ENCODE peak calls at places on chromosome 4, in seven cellular contexts. One of them, this sample, is unnamed.

GRCh38 chr4:149838036-149838435 is 22.4 kb upstream of the IQCM start:
- DNase-seq in nephron progenitor cell: no peak
- DNase-seq in kidney epithelial cell: no peak
- DNase-seq in neural progenitor cell: no peak
- DNase-seq in foreskin fibroblast: no peak
- DNase-seq in OCI-LY7: no peak
- DNase-seq in heart left ventricle: no peak
- DNase-seq in this sample: no peak

GRCh38 chr4:76622126-76622525 is 187.1 kb downstream of the SHROOM3 start:
- DNase-seq in neural progenitor cell: no peak
- DNase-seq in kidney epithelial cell: no peak
- DNase-seq in OCI-LY7: no peak
- DNase-seq in heart left ventricle: no peak
- DNase-seq in foreskin fibroblast: no peak
- DNase-seq in nephron progenitor cell: no peak
- DNase-seq in this sample: no peak

GRCh38 chr4:89290727-89291126 is 16.9 kb downstream of the GPRIN3 start:
- DNase-seq in heart left ventricle: no peak
- DNase-seq in nephron progenitor cell: no peak
- DNase-seq in OCI-LY7: peak
- DNase-seq in foreskin fibroblast: no peak
- DNase-seq in kidney epithelial cell: no peak
- DNase-seq in neural progenitor cell: no peak
- DNase-seq in this sample: no peak

GRCh38 chr4:110970642-110971041 is 347.8 kb upstream of the PITX2 start:
- DNase-seq in neural progenitor cell: peak
- DNase-seq in foreskin fibroblast: peak
- DNase-seq in kidney epithelial cell: no peak
- DNase-seq in nephron progenitor cell: peak
- DNase-seq in OCI-LY7: peak
- DNase-seq in heart left ventricle: no peak
- DNase-seq in this sample: peak

GRCh38 chr4:101707596-101707995 is 82.9 kb upstream of the BANK1 start:
- DNase-seq in OCI-LY7: no peak
- DNase-seq in kidney epithelial cell: no peak
- DNase-seq in heart left ventricle: no peak
- DNase-seq in foreskin fibroblast: no peak
- DNase-seq in neural progenitor cell: no peak
- DNase-seq in nephron progenitor cell: no peak
- DNase-seq in this sample: no peak

GRCh38 chr4:14368391-14368790 is 633.9 kb upstream of the CPEB2 start:
- DNase-seq in foreskin fibroblast: no peak
- DNase-seq in OCI-LY7: no peak
- DNase-seq in kidney epithelial cell: no peak
- DNase-seq in neural progenitor cell: no peak
- DNase-seq in heart left ventricle: no peak
- DNase-seq in nephron progenitor cell: no peak
- DNase-seq in this sample: no peak

GRCh38 chr4:10715696-10716095 is 31.1 kb upstream of the CLNK start:
- DNase-seq in heart left ventricle: no peak
- DNase-seq in neural progenitor cell: peak
- DNase-seq in nephron progenitor cell: no peak
- DNase-seq in kidney epithelial cell: no peak
- DNase-seq in foreskin fibroblast: peak
- DNase-seq in OCI-LY7: no peak
- DNase-seq in this sample: no peak

GRCh38 chr4:82437285-82438005 is 7.1 kb downstream of the ENOPH1 start:
- DNase-seq in heart left ventricle: no peak
- DNase-seq in neural progenitor cell: no peak
- DNase-seq in kidney epithelial cell: no peak
- DNase-seq in foreskin fibroblast: no peak
- DNase-seq in nephron progenitor cell: no peak
- DNase-seq in OCI-LY7: no peak
- DNase-seq in this sample: no peak

GRCh38 chr4:46274717-46275116 is 115.2 kb downstream of the GABRA2 start:
- DNase-seq in neural progenitor cell: peak
- DNase-seq in heart left ventricle: no peak
- DNase-seq in OCI-LY7: peak
- DNase-seq in nephron progenitor cell: no peak
- DNase-seq in kidney epithelial cell: no peak
- DNase-seq in foreskin fibroblast: no peak
- DNase-seq in this sample: no peak

GRCh38 chr4:14333616-14334015 is 668.7 kb upstream of the CPEB2 start:
- DNase-seq in nephron progenitor cell: no peak
- DNase-seq in heart left ventricle: no peak
- DNase-seq in OCI-LY7: no peak
- DNase-seq in foreskin fibroblast: no peak
- DNase-seq in kidney epithelial cell: no peak
- DNase-seq in neural progenitor cell: no peak
- DNase-seq in this sample: no peak

GRCh38 chr4:51858605-51859211 is 15.8 kb downstream of the DCUN1D4 start:
- DNase-seq in heart left ventricle: no peak
- DNase-seq in OCI-LY7: no peak
- DNase-seq in kidney epithelial cell: no peak
- DNase-seq in neural progenitor cell: no peak
- DNase-seq in foreskin fibroblast: no peak
- DNase-seq in nephron progenitor cell: no peak
- DNase-seq in this sample: no peak

GRCh38 chr4:183873389-183874185 is 31.5 kb upstream of the STOX2 start:
- DNase-seq in OCI-LY7: no peak
- DNase-seq in kidney epithelial cell: no peak
- DNase-seq in neural progenitor cell: no peak
- DNase-seq in heart left ventricle: no peak
- DNase-seq in foreskin fibroblast: no peak
- DNase-seq in nephron progenitor cell: no peak
- DNase-seq in this sample: no peak
- TF ChIP-seq CTCF in OCI-LY7: no peak
- TF ChIP-seq CTCF in kidney epithelial cell: no peak
- TF ChIP-seq CTCF in neural progenitor cell: no peak
- TF ChIP-seq CTCF in heart left ventricle: no peak
- TF ChIP-seq CTCF in foreskin fibroblast: no peak
- TF ChIP-seq CTCF in nephron progenitor cell: no peak
- TF ChIP-seq CTCF in this sample: no peak

DNA sequence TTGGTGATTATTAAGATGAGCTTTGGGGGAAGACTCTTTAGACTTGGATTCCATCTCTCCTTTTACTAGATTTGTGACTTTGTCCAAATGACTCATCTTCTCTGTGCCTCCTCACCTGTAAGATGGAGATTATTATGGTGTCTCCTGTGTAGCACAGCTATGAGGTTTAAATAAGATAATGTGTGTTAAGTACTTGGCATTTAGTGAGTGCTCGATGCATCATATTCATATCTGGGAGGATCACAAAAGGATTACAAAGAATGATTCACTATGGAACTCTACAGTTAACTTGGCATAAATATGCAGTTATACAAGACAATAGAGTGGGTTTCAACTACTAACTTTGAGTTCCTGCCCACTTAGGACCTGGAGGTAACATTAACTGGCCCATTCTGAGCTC is 2.3 kb downstream of the GBA3 start:
- DNase-seq in kidney epithelial cell: no peak
- DNase-seq in neural progenitor cell: no peak
- DNase-seq in OCI-LY7: no peak
- DNase-seq in nephron progenitor cell: no peak
- DNase-seq in heart left ventricle: no peak
- DNase-seq in foreskin fibroblast: no peak
- DNase-seq in this sample: no peak
- TF ChIP-seq CTCF in kidney epithelial cell: no peak
- TF ChIP-seq CTCF in neural progenitor cell: no peak
- TF ChIP-seq CTCF in OCI-LY7: no peak
- TF ChIP-seq CTCF in nephron progenitor cell: no peak
- TF ChIP-seq CTCF in heart left ventricle: no peak
- TF ChIP-seq CTCF in foreskin fibroblast: no peak
- TF ChIP-seq CTCF in this sample: no peak

DNA sequence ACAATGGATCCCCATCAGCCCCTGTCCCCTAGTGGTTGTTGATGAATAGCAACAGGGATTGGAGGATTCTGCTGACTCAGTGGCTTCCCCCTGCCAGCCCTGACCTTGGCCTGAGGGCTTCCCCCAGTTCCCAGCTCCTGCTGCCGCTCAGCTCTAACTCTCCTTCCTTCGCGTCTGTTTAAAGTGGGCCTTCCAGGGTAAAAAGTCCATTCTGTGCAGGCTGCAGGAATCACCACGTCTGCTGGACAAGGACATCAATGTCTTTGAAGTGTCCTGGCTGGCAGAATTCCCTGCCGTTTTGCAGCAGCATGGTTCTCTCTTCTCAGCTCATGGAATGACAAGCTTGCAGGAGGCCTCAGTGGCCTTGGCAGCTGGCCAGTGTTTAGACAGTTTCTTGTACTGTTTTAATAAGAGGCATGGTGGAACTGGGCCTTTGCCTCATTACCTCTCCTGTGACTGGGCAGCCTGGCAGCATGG is 152.5 kb upstream of the STX18 start:
- DNase-seq in OCI-LY7: no peak
- DNase-seq in heart left ventricle: no peak
- DNase-seq in foreskin fibroblast: no peak
- DNase-seq in nephron progenitor cell: no peak
- DNase-seq in neural progenitor cell: peak
- DNase-seq in kidney epithelial cell: no peak
- DNase-seq in this sample: no peak
- TF ChIP-seq CTCF in OCI-LY7: peak
- TF ChIP-seq CTCF in heart left ventricle: no peak
- TF ChIP-seq CTCF in foreskin fibroblast: peak
- TF ChIP-seq CTCF in nephron progenitor cell: no peak
- TF ChIP-seq CTCF in neural progenitor cell: peak
- TF ChIP-seq CTCF in kidney epithelial cell: peak
- TF ChIP-seq CTCF in this sample: peak

GRCh38 chr4:25144870-25145481 is 15.3 kb downstream of the SEPSECS start:
- DNase-seq in OCI-LY7: peak
- DNase-seq in kidney epithelial cell: no peak
- DNase-seq in nephron progenitor cell: no peak
- DNase-seq in neural progenitor cell: peak
- DNase-seq in foreskin fibroblast: peak
- DNase-seq in heart left ventricle: no peak
- DNase-seq in this sample: no peak
- TF ChIP-seq CTCF in OCI-LY7: peak
- TF ChIP-seq CTCF in kidney epithelial cell: peak
- TF ChIP-seq CTCF in nephron progenitor cell: peak
- TF ChIP-seq CTCF in neural progenitor cell: peak
- TF ChIP-seq CTCF in foreskin fibroblast: peak
- TF ChIP-seq CTCF in heart left ventricle: peak
- TF ChIP-seq CTCF in this sample: peak

GRCh38 chr4:168633071-168633470 is 136.2 kb downstream of the PALLD start:
- DNase-seq in OCI-LY7: no peak
- DNase-seq in neural progenitor cell: no peak
- DNase-seq in foreskin fibroblast: no peak
- DNase-seq in nephron progenitor cell: no peak
- DNase-seq in heart left ventricle: no peak
- DNase-seq in kidney epithelial cell: no peak
- DNase-seq in this sample: no peak

GRCh38 chr4:168630445-168631187 is 133.8 kb downstream of the PALLD start:
- DNase-seq in neural progenitor cell: no peak
- DNase-seq in nephron progenitor cell: no peak
- DNase-seq in OCI-LY7: no peak
- DNase-seq in foreskin fibroblast: peak
- DNase-seq in kidney epithelial cell: peak
- DNase-seq in heart left ventricle: no peak
- DNase-seq in this sample: no peak

GRCh38 chr4:168632246-168632832 is 135.5 kb downstream of the PALLD start:
- DNase-seq in OCI-LY7: no peak
- DNase-seq in neural progenitor cell: peak
- DNase-seq in heart left ventricle: no peak
- DNase-seq in foreskin fibroblast: no peak
- DNase-seq in nephron progenitor cell: no peak
- DNase-seq in kidney epithelial cell: no peak
- DNase-seq in this sample: no peak

GRCh38 chr4:168629561-168629960 is 132.7 kb downstream of the PALLD start:
- DNase-seq in foreskin fibroblast: no peak
- DNase-seq in nephron progenitor cell: no peak
- DNase-seq in heart left ventricle: no peak
- DNase-seq in neural progenitor cell: no peak
- DNase-seq in OCI-LY7: no peak
- DNase-seq in kidney epithelial cell: no peak
- DNase-seq in this sample: no peak

GRCh38 chr4:168631241-168632151 is 134.6 kb downstream of the PALLD start:
- DNase-seq in foreskin fibroblast: no peak
- DNase-seq in OCI-LY7: no peak
- DNase-seq in neural progenitor cell: peak
- DNase-seq in nephron progenitor cell: peak
- DNase-seq in heart left ventricle: peak
- DNase-seq in kidney epithelial cell: no peak
- DNase-seq in this sample: peak
- TF ChIP-seq CTCF in foreskin fibroblast: peak
- TF ChIP-seq CTCF in OCI-LY7: no peak
- TF ChIP-seq CTCF in neural progenitor cell: peak
- TF ChIP-seq CTCF in nephron progenitor cell: no peak
- TF ChIP-seq CTCF in heart left ventricle: peak
- TF ChIP-seq CTCF in kidney epithelial cell: peak
- TF ChIP-seq CTCF in this sample: peak

DNA sequence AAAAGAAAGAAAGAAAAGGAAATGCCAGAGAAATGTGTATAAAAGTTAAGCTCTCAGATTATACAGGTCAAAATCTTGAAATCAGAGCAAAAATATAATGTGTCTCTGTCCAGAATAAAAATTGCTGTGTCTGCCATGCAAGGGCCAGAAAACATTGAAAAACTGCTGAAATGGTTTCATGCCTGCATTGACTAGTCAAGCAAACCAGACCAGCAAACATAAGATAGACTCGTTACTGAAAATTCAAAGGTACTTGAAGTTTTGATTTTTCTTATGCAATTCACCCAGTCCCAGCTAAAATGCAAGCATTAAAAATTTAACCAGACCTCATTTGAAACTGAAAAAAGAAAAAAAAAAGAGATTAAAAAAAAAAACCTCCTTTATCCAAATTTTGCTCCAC is 37.2 kb upstream of the NPFFR2 start:
- DNase-seq in OCI-LY7: no peak
- DNase-seq in foreskin fibroblast: no peak
- DNase-seq in neural progenitor cell: no peak
- DNase-seq in nephron progenitor cell: no peak
- DNase-seq in kidney epithelial cell: no peak
- DNase-seq in heart left ventricle: no peak
- DNase-seq in this sample: no peak
- TF ChIP-seq CTCF in OCI-LY7: no peak
- TF ChIP-seq CTCF in foreskin fibroblast: no peak
- TF ChIP-seq CTCF in neural progenitor cell: no peak
- TF ChIP-seq CTCF in nephron progenitor cell: no peak
- TF ChIP-seq CTCF in kidney epithelial cell: no peak
- TF ChIP-seq CTCF in heart left ventricle: no peak
- TF ChIP-seq CTCF in this sample: no peak

DNA sequence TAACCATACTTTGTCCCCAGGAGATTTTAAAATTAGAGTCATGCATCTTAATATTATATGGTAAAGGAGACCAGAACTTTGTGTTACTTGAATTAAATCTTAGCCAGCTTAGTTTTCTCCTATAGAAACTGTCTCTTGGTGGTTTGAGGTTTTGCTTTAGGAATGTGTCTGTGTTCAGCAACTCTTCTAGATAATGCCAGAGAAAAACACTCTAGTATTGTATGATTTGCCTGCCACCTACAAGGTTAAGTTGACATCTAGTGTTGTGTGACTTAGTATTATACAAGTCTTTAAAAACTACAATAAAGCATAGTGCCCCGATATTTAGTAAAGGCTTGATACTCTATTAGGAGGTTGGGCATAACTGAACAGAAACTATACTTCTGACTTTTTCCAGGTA is 2.1 kb downstream of the UGT8 start:
- DNase-seq in kidney epithelial cell: no peak
- DNase-seq in neural progenitor cell: no peak
- DNase-seq in heart left ventricle: no peak
- DNase-seq in OCI-LY7: no peak
- DNase-seq in nephron progenitor cell: no peak
- DNase-seq in foreskin fibroblast: no peak
- DNase-seq in this sample: no peak
- TF ChIP-seq CTCF in kidney epithelial cell: no peak
- TF ChIP-seq CTCF in neural progenitor cell: no peak
- TF ChIP-seq CTCF in heart left ventricle: no peak
- TF ChIP-seq CTCF in OCI-LY7: no peak
- TF ChIP-seq CTCF in nephron progenitor cell: no peak
- TF ChIP-seq CTCF in foreskin fibroblast: no peak
- TF ChIP-seq CTCF in this sample: no peak